ENCODE peak calls at places on chromosomes 16 and 17, in six cellular contexts. S, V, R, G, T and H are unnamed samples.

GRCh38 chr16:70427786-70428177 is 11.1 kb downstream of the ST3GAL2 start:
- DNase-seq in T (no peak), G (no peak), S (no peak), V (no peak), R (no peak), H (no peak)

GRCh38 chr17:4533522-4534502 is 21.4 kb downstream of the MYBBP1A start:
- DNase-seq in R (no peak), V (peak; percentile 53), G (no peak), T (peak; percentile 35), S (peak; percentile 25), H (no peak)

GRCh38 chr17:46777943-46778915 is 40.3 kb downstream of the WNT3 start:
- DNase-seq in T (no peak), S (no peak), V (peak; percentile 36), G (no peak), R (no peak), H (no peak)

GRCh38 chr17:49681336-49681735 is 3.4 kb upstream of the SPOP start:
- DNase-seq in T (no peak), R (no peak), G (no peak), S (no peak), V (no peak), H (no peak)

GRCh38 chr17:81365601-81366585 is 29.4 kb upstream of the BAHCC1 start:
- DNase-seq in T (no peak), S (peak; percentile 99), G (no peak), R (no peak), V (no peak), H (peak; percentile 91)

GRCh38 chr17:33140413-33141099 is 148.9 kb downstream of the SPACA3 start:
- DNase-seq in R (no peak), G (no peak), S (no peak), V (no peak), T (no peak), H (no peak)

GRCh38 chr17:66720027-66720426 is 114.9 kb upstream of the CACNG5 start:
- DNase-seq in R (no peak), S (no peak), G (no peak), T (no peak), V (no peak), H (no peak)

GRCh38 chr16:66366433-66367299 is at the start of gene CDH5:
- DNase-seq in S (peak; percentile 32), R (no peak), V (no peak), G (no peak), T (peak; percentile 57), H (peak; percentile 69)

GRCh38 chr17:83101805-83102480 is 22.5 kb downstream of the METRNL start:
- DNase-seq in G (no peak), S (peak; percentile 46), T (no peak), V (no peak), R (no peak), H (peak; percentile 77)

GRCh38 chr17:6716736-6717135 is 3.6 kb upstream of the SLC13A5 start:
- DNase-seq in G (no peak), T (no peak), R (no peak), V (no peak), S (no peak), H (no peak)

GRCh38 chr17:35578929-35579448 is 618 bp upstream of the PEX12 start:
- DNase-seq in R (no peak), G (no peak), S (no peak), T (no peak), V (no peak), H (no peak)

GRCh38 chr16:4684763-4685162 is 8.6 kb upstream of the NUDT16L1 start:
- DNase-seq in V (no peak), R (no peak), S (no peak), G (no peak), T (no peak), H (no peak)

GRCh38 chr17:40025991-40026815 is 11.0 kb downstream of the CSF3 start:
- DNase-seq in G (no peak), R (no peak), V (no peak), T (no peak), S (no peak), H (no peak)

GRCh38 chr16:52786105-52786504 is 239.2 kb upstream of the TOX3 start:
- DNase-seq in G (no peak), R (no peak), S (no peak), V (no peak), T (no peak), H (no peak)

GRCh38 chr17:72206376-72206775 is 85.6 kb downstream of the SOX9 start:
- DNase-seq in R (no peak), G (no peak), T (no peak), S (no peak), V (no peak), H (no peak)

GRCh38 chr17:62801553-62801952 is 6.6 kb downstream of the MARCHF10 start:
- DNase-seq in G (no peak), S (no peak), V (no peak), R (no peak), T (no peak), H (no peak)

GRCh38 chr17:81683584-81684441 is at the start of the genes ARL16 and HGS:
- DNase-seq in R (peak; percentile 96), V (peak; percentile 100), S (peak; percentile 98), G (peak; percentile 99), T (peak; percentile 98), H (peak; percentile 98)

GRCh38 chr16:11138026-11138768 is 117.8 kb downstream of the SOCS1 start:
- DNase-seq in G (no peak), V (no peak), R (no peak), S (no peak), T (no peak), H (no peak)

GRCh38 chr17:65495255-65496060 is 66.0 kb downstream of the AXIN2 start:
- DNase-seq in V (no peak), R (no peak), S (no peak), T (no peak), G (no peak), H (peak; percentile 61)

GRCh38 chr16:78251115-78251514 is 151.7 kb downstream of the WWOX start:
- DNase-seq in R (no peak), S (no peak), T (no peak), G (no peak), V (no peak), H (no peak)

GRCh38 chr17:32141690-32142037 is 638 bp upstream of the RHOT1 start:
- DNase-seq in V (no peak), R (no peak), G (no peak), S (no peak), T (no peak), H (no peak)

DNA sequence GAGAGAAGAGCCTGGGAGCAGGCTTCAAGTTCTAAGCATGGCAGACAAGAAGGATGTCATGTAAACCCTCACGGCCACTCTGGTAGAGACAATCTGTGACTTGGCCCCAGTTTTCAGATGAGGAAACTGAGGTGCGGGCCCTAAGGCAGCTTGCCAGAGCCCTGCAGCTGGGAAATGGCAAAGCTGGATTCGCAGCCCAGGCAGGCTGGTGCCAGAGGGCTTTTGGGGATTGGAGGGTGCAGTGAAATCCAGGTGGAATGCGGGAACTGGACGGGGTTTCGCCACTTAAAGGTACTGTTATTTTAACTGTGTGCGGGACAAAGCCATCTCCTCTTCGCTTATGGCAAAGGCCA is 477 bp upstream of the OSGIN1 start:
- DNase-seq in R (no peak), G (no peak), T (no peak), S (peak; percentile 61), V (no peak), H (no peak)
- H3K4me3 ChIP-seq in R (peak overlapping the region; percentile 61), G (peak overlapping the region; percentile 75), T (peak overlapping the region; percentile 53), S (no peak overlapping the region), V (peak overlapping the region; percentile 67), H (peak overlapping the region; percentile 69)

GRCh38 chr16:81394966-81395655 is 49.5 kb upstream of the CMIP start:
- DNase-seq in G (no peak), V (no peak), S (no peak), R (no peak), T (no peak), H (no peak)
- H3K4me3 ChIP-seq in G (no peak overlapping the region), V (no peak overlapping the region), S (no peak overlapping the region), R (no peak overlapping the region), T (no peak overlapping the region), H (no peak overlapping the region)

DNA sequence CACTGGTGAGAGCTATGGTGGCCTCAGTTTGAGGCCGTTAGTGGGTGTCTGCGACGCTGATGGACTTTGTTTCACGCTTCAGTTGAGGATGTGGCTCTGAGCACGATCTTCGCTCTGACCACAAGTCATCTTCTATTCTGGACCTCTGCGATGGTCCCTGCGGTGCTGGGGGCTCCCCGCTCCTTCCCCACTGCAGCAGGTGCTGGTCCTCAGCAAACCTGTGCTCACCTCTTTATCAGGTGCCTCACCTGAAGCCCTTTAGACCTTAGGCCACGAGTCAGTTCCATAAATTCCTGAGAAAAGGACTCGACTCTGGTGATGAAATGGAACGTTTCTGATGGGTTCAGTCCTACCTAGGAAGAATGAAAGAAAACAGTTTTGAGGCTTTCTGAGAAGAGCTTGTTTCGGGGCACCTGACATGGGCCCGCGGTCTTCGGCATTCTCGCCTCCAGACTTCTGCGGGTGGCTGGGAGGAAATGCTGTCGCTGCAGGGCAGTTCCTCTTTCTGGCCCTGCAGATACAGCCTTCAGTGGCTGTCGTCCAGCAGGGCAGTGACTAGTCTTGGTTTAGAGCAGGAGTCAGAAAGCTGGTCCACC is 4.7 kb downstream of the KCTD5 start:
- DNase-seq in V (no peak), S (peak; percentile 14), G (no peak), R (peak; percentile 81), T (no peak), H (peak; percentile 79)
- H3K4me3 ChIP-seq in V (no peak overlapping the region), S (no peak overlapping the region), G (no peak overlapping the region), R (no peak overlapping the region), T (no peak overlapping the region), H (peak overlapping the region; percentile 17)

GRCh38 chr17:2266865-2267228 is 36.7 kb downstream of the SMG6 start:
- DNase-seq in S (no peak), R (no peak), V (no peak), G (no peak), T (no peak), H (no peak)
- H3K4me3 ChIP-seq in S (no peak overlapping the region), R (no peak overlapping the region), V (no peak overlapping the region), G (no peak overlapping the region), T (no peak overlapping the region), H (no peak overlapping the region)

DNA sequence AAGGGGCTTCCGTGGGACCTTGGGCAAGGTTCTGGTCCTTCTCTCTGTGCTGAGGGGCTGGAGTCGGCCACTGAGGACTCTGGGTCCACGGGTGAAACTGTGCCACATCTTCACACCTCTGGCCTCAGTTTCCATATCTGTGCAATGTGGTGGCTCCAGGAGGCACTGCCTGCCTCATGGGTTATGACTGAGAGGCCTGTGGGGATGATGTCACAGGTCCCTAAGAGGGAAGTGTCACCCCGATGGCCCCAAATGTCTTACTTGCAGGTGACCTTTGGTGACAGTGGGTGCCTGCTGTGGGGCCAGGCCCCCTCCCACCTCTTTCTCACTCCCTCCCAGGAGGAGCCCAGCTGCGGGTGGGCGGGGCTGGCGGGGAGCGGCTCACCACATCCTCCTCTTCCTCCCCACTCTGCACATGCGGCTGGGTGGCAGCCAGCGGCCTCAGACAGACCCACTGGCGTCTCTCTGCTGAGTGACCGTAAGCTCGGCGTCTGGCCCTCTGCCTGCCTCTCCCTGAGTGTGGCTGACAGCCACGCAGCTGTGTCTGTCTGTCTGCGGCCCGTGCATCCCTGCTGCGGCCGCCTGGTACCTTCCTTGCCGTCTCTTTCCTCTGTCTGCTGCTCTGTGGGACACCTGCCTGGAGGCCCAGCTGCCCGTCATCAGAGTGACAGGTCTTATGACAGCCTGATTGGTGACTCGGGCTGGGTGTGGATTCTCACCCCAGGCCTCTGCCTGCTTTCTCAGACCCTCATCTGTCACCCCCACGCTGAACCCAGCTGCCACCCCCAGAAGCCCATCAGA is at the start of gene IL21R:
- DNase-seq in R (peak; percentile 87), G (no peak), S (peak; percentile 22), V (no peak), T (no peak), H (peak; percentile 82)
- H3K4me3 ChIP-seq in R (peak within 1 kb of the TSS; percentile 25), G (no peak within 1 kb of the TSS), S (no peak within 1 kb of the TSS), V (no peak within 1 kb of the TSS), T (no peak within 1 kb of the TSS), H (peak within 1 kb of the TSS; percentile 48)

GRCh38 chr17:76268015-76268749 is 3.0 kb downstream of the UBALD2 start:
- DNase-seq in V (no peak), S (peak; percentile 62), G (no peak), T (peak; percentile 35), R (peak; percentile 90), H (peak; percentile 88)
- H3K4me3 ChIP-seq in V (no peak overlapping the region), S (no peak overlapping the region), G (no peak overlapping the region), T (no peak overlapping the region), R (peak overlapping the region; percentile 36), H (peak overlapping the region; percentile 92)